ENCODE peak calls at places on chromosomes 4 and X, in four cellular contexts. One of them, this sample, is unnamed.

GRCh38 chr4:138290803-138291202 is 48.7 kb upstream of the SLC7A11 start:
- DNase-seq in GM12878: no peak
- DNase-seq in tibial artery: no peak
- DNase-seq in endothelial cell of umbilical vein: no peak
- DNase-seq in this sample: no peak

GRCh38 chr4:20618010-20618409 is 82.2 kb upstream of the PACRGL start:
- DNase-seq in endothelial cell of umbilical vein: peak; percentile 51
- DNase-seq in tibial artery: no peak
- DNase-seq in GM12878: no peak
- DNase-seq in this sample: no peak

GRCh38 chr4:185351691-185352090 is 44.0 kb downstream of the LRP2BP start:
- DNase-seq in tibial artery: no peak
- DNase-seq in GM12878: no peak
- DNase-seq in endothelial cell of umbilical vein: no peak
- DNase-seq in this sample: no peak

GRCh38 chr4:87120411-87121162 is 99.8 kb downstream of the KLHL8 start:
- DNase-seq in endothelial cell of umbilical vein: peak; percentile 70
- DNase-seq in tibial artery: peak; percentile 92
- DNase-seq in GM12878: no peak
- DNase-seq in this sample: no peak

GRCh38 chr4:136203199-136203598 is 1329.1 kb downstream of the PCDH18 start:
- DNase-seq in endothelial cell of umbilical vein: no peak
- DNase-seq in tibial artery: no peak
- DNase-seq in GM12878: no peak
- DNase-seq in this sample: no peak

GRCh38 chrX:19372170-19373033 is 28.7 kb downstream of the PDHA1 start:
- DNase-seq in tibial artery: peak; percentile 70
- DNase-seq in endothelial cell of umbilical vein: peak; percentile 75
- DNase-seq in GM12878: no peak
- DNase-seq in this sample: peak; percentile 70

GRCh38 chr4:35358001-35358584 is 886.2 kb downstream of the ARAP2 start:
- DNase-seq in endothelial cell of umbilical vein: no peak
- DNase-seq in tibial artery: no peak
- DNase-seq in GM12878: no peak
- DNase-seq in this sample: no peak

GRCh38 chrX:24145340-24146186 is 4.0 kb upstream of the ZFX start:
- DNase-seq in tibial artery: no peak
- DNase-seq in GM12878: no peak
- DNase-seq in endothelial cell of umbilical vein: peak; percentile 48
- DNase-seq in this sample: no peak

GRCh38 chrX:40496728-40497127 is 84.0 kb upstream of the ATP6AP2 start:
- DNase-seq in GM12878: no peak
- DNase-seq in tibial artery: no peak
- DNase-seq in endothelial cell of umbilical vein: no peak
- DNase-seq in this sample: peak; percentile 25

GRCh38 chr4:88144048-88144447 is 14.4 kb downstream of the ABCG2 start:
- DNase-seq in GM12878: no peak
- DNase-seq in endothelial cell of umbilical vein: no peak
- DNase-seq in tibial artery: no peak
- DNase-seq in this sample: no peak

GRCh38 chr4:86730310-86730709 is 118.9 kb downstream of the SLC10A6 start:
- DNase-seq in tibial artery: no peak
- DNase-seq in GM12878: no peak
- DNase-seq in endothelial cell of umbilical vein: no peak
- DNase-seq in this sample: peak; percentile 53

GRCh38 chr4:23888421-23889319 is 1.2 kb downstream of the PPARGC1A start:
- DNase-seq in tibial artery: peak; percentile 64
- DNase-seq in endothelial cell of umbilical vein: no peak
- DNase-seq in GM12878: no peak
- DNase-seq in this sample: no peak

GRCh38 chr4:135372131-135372530 is 1170.5 kb upstream of the PABPC4L start:
- DNase-seq in tibial artery: no peak
- DNase-seq in GM12878: no peak
- DNase-seq in endothelial cell of umbilical vein: no peak
- DNase-seq in this sample: no peak

GRCh38 chrX:123860506-123860840 is 620 bp downstream of the XIAP start:
- DNase-seq in tibial artery: no peak
- DNase-seq in GM12878: peak; percentile 21
- DNase-seq in endothelial cell of umbilical vein: peak; percentile 63
- DNase-seq in this sample: peak; percentile 69

GRCh38 chr4:70802923-70803605 is 36.6 kb downstream of the GRSF1 start:
- DNase-seq in endothelial cell of umbilical vein: no peak
- DNase-seq in tibial artery: no peak
- DNase-seq in GM12878: no peak
- DNase-seq in this sample: no peak

GRCh38 chrX:45765726-45766125 is 565.0 kb upstream of the DIPK2B start:
- DNase-seq in tibial artery: no peak
- DNase-seq in GM12878: no peak
- DNase-seq in endothelial cell of umbilical vein: no peak
- DNase-seq in this sample: no peak

GRCh38 chrX:45767021-45767491 is 566.4 kb upstream of the DIPK2B start:
- DNase-seq in GM12878: no peak
- DNase-seq in tibial artery: no peak
- DNase-seq in endothelial cell of umbilical vein: peak; percentile 44
- DNase-seq in this sample: no peak

GRCh38 chrX:45762699-45763647 is 562.3 kb upstream of the DIPK2B start:
- DNase-seq in endothelial cell of umbilical vein: peak; percentile 44
- DNase-seq in GM12878: peak; percentile 45
- DNase-seq in tibial artery: no peak
- DNase-seq in this sample: peak; percentile 51

GRCh38 chrX:45761920-45762319 is 561.2 kb upstream of the DIPK2B start:
- DNase-seq in GM12878: no peak
- DNase-seq in endothelial cell of umbilical vein: no peak
- DNase-seq in tibial artery: no peak
- DNase-seq in this sample: no peak

DNA sequence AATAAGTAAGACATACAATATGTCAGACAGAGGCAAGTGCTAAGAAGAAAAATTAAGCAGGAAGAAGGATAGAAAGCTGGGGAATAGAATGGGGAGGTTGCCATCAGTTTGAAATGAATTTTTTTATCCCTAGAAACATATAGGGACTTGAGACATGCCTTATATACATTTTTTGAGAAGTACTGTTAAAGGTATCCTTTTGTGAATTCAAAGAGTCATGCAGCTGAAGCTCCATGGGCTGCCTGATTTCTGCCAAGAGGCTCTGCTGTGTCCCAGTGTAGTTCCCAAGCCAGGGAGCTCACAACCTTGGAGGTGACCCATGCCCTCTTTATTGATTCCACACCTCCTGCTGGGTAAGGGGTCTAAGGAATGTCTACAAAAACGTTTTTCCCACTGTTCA is 564.6 kb upstream of the DIPK2B start:
- DNase-seq in endothelial cell of umbilical vein: no peak
- DNase-seq in tibial artery: no peak
- DNase-seq in GM12878: no peak
- DNase-seq in this sample: no peak
- H3K4me3 ChIP-seq in endothelial cell of umbilical vein: peak overlapping the region; percentile 100
- H3K4me3 ChIP-seq in tibial artery: no peak overlapping the region
- H3K4me3 ChIP-seq in GM12878: no peak overlapping the region
- H3K4me3 ChIP-seq in this sample: no peak overlapping the region

DNA sequence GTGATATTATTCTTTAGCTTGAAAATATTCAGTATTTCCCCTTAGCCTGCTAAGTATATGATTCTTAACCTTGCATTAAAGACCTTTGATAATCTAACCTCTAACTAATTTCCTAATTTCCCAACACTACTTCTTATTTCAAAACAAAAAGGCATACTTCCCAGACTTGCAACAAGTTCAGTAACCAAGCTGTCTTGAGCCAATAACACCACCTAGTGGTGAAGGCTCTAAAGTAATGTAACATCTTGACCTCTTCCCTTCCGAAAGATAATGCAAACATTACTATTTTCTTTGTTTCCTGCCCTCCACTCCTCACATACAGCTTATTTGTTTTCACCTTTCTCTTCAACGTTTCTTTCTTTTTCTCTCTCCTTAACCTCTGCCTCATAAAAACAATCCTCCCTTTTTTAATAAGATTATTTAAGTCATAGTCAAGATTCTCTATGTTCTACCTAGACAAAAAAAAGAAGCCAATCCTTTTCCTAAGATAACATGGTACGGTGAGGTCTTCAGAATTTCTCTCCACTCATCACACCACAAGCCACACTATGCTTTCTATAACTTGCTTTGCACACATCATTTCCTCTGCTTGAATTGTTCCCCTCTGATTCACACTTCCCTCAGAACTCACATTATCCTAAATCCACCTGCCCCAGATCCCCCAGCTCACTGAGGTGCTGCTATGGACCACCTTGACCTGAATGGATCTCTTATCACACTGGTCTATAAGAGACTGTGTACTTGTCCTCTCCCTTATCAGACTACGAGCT is 3.5 kb downstream of the FAT1 start:
- DNase-seq in GM12878: no peak
- DNase-seq in tibial artery: no peak
- DNase-seq in endothelial cell of umbilical vein: no peak
- DNase-seq in this sample: peak; percentile 12
- TF ChIP-seq CTCF in GM12878: peak; percentile 12
- TF ChIP-seq CTCF in tibial artery: no peak
- TF ChIP-seq CTCF in endothelial cell of umbilical vein: peak; percentile 11
- TF ChIP-seq CTCF in this sample: no peak

GRCh38 chrX:47191806-47192401 is 1.7 kb upstream of the UBA1 start:
- DNase-seq in endothelial cell of umbilical vein: no peak
- DNase-seq in GM12878: no peak
- DNase-seq in tibial artery: no peak
- DNase-seq in this sample: no peak
- H3K4me3 ChIP-seq in endothelial cell of umbilical vein: peak overlapping the region; percentile 77
- H3K4me3 ChIP-seq in GM12878: peak overlapping the region; percentile 77
- H3K4me3 ChIP-seq in tibial artery: no peak overlapping the region
- H3K4me3 ChIP-seq in this sample: peak overlapping the region; percentile 87

DNA sequence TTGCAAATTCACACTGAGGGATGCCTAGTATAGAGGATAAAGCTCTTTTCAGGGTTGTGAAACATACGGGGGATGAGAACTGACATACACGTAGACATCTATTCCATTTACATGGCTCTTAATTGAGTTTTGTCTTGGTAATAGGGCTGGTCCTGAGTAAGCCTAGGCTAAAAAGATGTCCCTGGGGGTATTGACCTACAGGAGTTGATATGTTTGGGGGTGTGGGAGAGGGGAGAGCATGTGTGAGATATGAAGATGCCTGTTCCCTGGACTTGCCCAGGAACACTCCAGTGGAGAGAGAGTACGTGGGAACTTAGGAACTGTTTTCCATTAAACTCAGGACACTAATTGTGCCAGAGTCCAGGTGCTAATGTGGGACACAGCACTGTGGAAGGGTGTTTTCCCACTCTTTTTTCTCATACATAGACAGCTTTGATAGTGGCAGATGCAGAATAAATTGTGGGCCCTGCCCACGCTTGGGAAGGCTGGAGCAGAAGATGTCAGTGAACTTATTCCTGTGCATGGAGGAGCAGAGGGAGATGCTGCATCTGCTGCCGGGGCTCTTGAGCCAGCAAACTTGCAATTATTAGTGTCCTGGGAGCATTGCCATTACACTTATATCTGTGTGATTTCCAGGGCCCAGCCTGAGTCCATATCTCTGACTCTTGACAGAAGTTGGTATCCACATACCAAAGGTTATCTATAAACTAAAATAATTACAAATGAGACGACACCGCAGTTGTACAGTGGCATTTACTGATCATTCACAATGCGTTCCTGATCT is 20.7 kb downstream of the SYNPO2 start:
- DNase-seq in tibial artery: no peak
- DNase-seq in GM12878: no peak
- DNase-seq in endothelial cell of umbilical vein: no peak
- DNase-seq in this sample: no peak
- TF ChIP-seq CTCF in tibial artery: no peak
- TF ChIP-seq CTCF in GM12878: no peak
- TF ChIP-seq CTCF in endothelial cell of umbilical vein: no peak
- TF ChIP-seq CTCF in this sample: no peak

DNA sequence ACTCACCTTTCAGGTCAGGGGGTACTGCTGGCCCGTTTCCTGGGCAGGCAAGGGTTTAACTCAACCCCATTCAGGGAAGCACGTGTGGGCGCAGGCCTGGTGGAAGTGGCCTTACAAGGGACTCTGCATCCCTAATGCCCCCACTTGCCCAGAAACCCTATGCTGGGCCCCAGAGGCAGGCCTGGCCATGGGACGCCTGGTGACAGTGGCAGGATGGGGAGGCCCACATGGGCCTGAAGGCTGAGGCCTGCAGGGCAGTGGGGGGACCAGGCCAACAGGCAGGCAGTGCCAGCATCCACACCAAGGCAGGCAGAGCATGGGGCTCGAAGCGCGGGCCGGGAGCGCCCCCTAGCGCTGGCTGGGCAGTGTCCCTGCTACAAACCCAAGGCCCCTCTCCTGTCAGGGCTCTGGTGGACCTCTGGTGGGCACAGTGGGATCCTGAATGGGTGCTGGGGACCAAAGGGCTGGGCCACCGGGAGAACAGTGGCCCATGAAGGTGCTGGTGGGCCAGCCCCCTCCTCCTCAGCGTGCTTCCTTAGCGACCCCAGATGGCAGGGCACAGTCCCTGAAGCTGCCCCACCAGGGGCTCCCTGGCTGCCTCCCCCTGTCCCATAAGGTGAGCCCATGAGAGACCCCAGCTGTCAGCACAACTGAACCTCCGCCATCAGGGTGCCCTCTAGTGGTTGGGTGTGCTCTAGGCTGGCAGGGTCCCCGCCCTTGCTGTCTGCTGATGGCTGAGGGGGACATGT is 16.8 kb downstream of the FGFR3 start:
- DNase-seq in endothelial cell of umbilical vein: peak; percentile 66
- DNase-seq in GM12878: no peak
- DNase-seq in tibial artery: no peak
- DNase-seq in this sample: peak; percentile 73
- H3K4me3 ChIP-seq in endothelial cell of umbilical vein: no peak overlapping the region
- H3K4me3 ChIP-seq in GM12878: no peak overlapping the region
- H3K4me3 ChIP-seq in tibial artery: no peak overlapping the region
- H3K4me3 ChIP-seq in this sample: no peak overlapping the region

GRCh38 chr4:92344216-92344615 is 40.5 kb downstream of the GRID2 start:
- DNase-seq in endothelial cell of umbilical vein: no peak
- DNase-seq in GM12878: no peak
- DNase-seq in tibial artery: no peak
- DNase-seq in this sample: no peak
- TF ChIP-seq CTCF in endothelial cell of umbilical vein: no peak
- TF ChIP-seq CTCF in GM12878: no peak
- TF ChIP-seq CTCF in tibial artery: no peak
- TF ChIP-seq CTCF in this sample: no peak

GRCh38 chr4:824461-825062 is 1.4 kb downstream of the CPLX1 start:
- DNase-seq in tibial artery: no peak
- DNase-seq in endothelial cell of umbilical vein: no peak
- DNase-seq in GM12878: no peak
- DNase-seq in this sample: no peak
- H3K4me3 ChIP-seq in tibial artery: no peak overlapping the region
- H3K4me3 ChIP-seq in endothelial cell of umbilical vein: no peak overlapping the region
- H3K4me3 ChIP-seq in GM12878: no peak overlapping the region
- H3K4me3 ChIP-seq in this sample: no peak overlapping the region

GRCh38 chrX:38632516-38632915 is 71.2 kb downstream of the TSPAN7 start:
- DNase-seq in endothelial cell of umbilical vein: no peak
- DNase-seq in GM12878: no peak
- DNase-seq in tibial artery: no peak
- DNase-seq in this sample: no peak

GRCh38 chrX:38628587-38628986 is 67.2 kb downstream of the TSPAN7 start:
- DNase-seq in tibial artery: no peak
- DNase-seq in endothelial cell of umbilical vein: no peak
- DNase-seq in GM12878: no peak
- DNase-seq in this sample: no peak

DNA sequence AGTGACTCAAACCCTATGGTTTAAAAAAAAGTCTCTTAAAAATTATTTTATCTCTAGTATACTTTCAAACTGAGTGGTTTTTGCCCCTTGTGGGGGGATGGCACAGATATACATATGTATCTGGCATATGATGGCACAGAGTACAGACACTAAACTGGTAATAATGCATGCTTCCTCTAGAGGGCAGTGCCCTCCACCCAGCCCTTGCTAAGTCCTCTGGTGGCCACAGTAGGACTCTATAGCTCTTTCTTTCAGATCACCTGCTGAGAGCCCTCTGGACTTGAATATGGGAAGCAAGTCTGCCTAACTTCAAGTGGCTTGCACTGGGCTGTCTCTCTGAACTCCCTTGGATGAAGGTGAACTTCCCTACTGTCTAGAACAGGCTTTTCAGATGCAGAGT is 66.3 kb downstream of the TSPAN7 start:
- DNase-seq in tibial artery: no peak
- DNase-seq in GM12878: no peak
- DNase-seq in endothelial cell of umbilical vein: peak; percentile 29
- DNase-seq in this sample: peak; percentile 57
- TF ChIP-seq CTCF in tibial artery: no peak
- TF ChIP-seq CTCF in GM12878: peak; percentile 78
- TF ChIP-seq CTCF in endothelial cell of umbilical vein: peak; percentile 70
- TF ChIP-seq CTCF in this sample: peak; percentile 66